ENCODE peak calls at places on chromosomes 3 and 15, in nine cellular contexts. A, H, G, M, V, X, W, P and C are unnamed samples.

GRCh38 chr3:186461141-186461540 is 83.0 kb downstream of the CRYGS start:
- DNase-seq in A (peak; percentile 82), H (peak; percentile 67), G (no peak), M (no peak), V (peak; percentile 45), X (no peak), W (peak; percentile 65), P (no peak), C (no peak)

GRCh38 chr15:85825719-85826118 is 31.0 kb upstream of the KLHL25 start:
- DNase-seq in A (no peak), H (no peak), G (no peak), M (no peak), V (no peak), X (no peak), W (no peak), P (no peak), C (no peak)

GRCh38 chr15:76987896-76988860 is 6.7 kb upstream of the PSTPIP1 start:
- DNase-seq in A (no peak), H (no peak), G (no peak), M (peak; percentile 55), V (no peak), X (no peak), W (no peak), P (peak; percentile 49), C (peak; percentile 51)

GRCh38 chr3:135930243-135930642 is 35.3 kb upstream of the PPP2R3A start:
- DNase-seq in A (no peak), H (no peak), G (no peak), M (no peak), V (no peak), X (no peak), W (no peak), P (no peak), C (no peak)

GRCh38 chr3:14685204-14685603 is 10.3 kb downstream of the C3orf20 start:
- DNase-seq in A (no peak), H (no peak), G (no peak), M (no peak), V (no peak), X (no peak), W (no peak), P (no peak), C (no peak)

GRCh38 chr3:184366619-184367321 is 5.3 kb downstream of the POLR2H start:
- DNase-seq in A (peak; percentile 71), H (peak; percentile 60), G (no peak), M (no peak), V (no peak), X (no peak), W (no peak), P (no peak), C (no peak)

GRCh38 chr3:12897537-12898289 is 56.3 kb upstream of the RPL32 start:
- DNase-seq in A (no peak), H (peak; percentile 14), G (no peak), M (no peak), V (no peak), X (no peak), W (no peak), P (no peak), C (peak; percentile 48)

GRCh38 chr3:37183375-37183831 is 9.0 kb upstream of the LRRFIP2 start:
- DNase-seq in A (peak; percentile 96), H (peak; percentile 94), G (no peak), M (peak; percentile 61), V (peak; percentile 91), X (no peak), W (no peak), P (no peak), C (no peak)

GRCh38 chr3:72319202-72320095 is 528.8 kb downstream of the SHQ1 start:
- DNase-seq in A (peak; percentile 56), H (no peak), G (no peak), M (no peak), V (peak; percentile 58), X (no peak), W (no peak), P (no peak), C (no peak)

GRCh38 chr3:138845771-138846173 is 11.0 kb upstream of the PIK3CB start:
- DNase-seq in A (no peak), H (no peak), G (no peak), M (no peak), V (no peak), X (peak; percentile 65), W (no peak), P (no peak), C (peak; percentile 8)

GRCh38 chr3:133448478-133449122 is 48.7 kb downstream of the BFSP2 start:
- DNase-seq in A (no peak), H (no peak), G (no peak), M (no peak), V (no peak), X (no peak), W (no peak), P (peak; percentile 53), C (no peak)

GRCh38 chr3:149339931-149340309 is 6.5 kb upstream of the TM4SF18 start:
- DNase-seq in A (peak; percentile 97), H (peak; percentile 97), G (no peak), M (peak; percentile 80), V (peak; percentile 95), X (no peak), W (peak; percentile 82), P (peak; percentile 46), C (peak; percentile 94)

GRCh38 chr3:149342413-149343340 is 9.2 kb upstream of the TM4SF18 start:
- DNase-seq in A (peak; percentile 94), H (peak; percentile 78), G (no peak), M (no peak), V (peak; percentile 87), X (no peak), W (no peak), P (no peak), C (no peak)

GRCh38 chr3:149340310-149340933 is 7.0 kb upstream of the TM4SF18 start:
- DNase-seq in A (peak; percentile 74), H (peak; percentile 65), G (no peak), M (no peak), V (peak; percentile 24), X (no peak), W (no peak), P (no peak), C (no peak)

DNA sequence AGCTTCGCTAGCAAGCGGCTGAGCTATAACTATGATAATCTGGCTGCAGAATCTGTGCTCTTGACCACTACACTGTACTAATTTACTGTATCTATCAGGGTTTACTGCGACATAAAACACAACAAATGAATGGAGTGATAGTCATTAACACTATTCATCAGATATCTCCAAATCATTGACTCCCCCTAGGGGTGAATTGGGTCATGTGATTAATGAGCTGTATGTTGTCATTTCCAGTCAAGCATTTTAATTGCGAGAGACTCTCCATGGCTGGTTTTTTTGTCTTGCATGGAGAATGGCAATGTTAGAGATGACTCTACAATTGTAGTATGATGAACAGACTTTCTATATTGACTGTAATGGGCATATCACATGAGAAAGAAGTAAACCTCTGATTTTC is 10.5 kb upstream of the TM4SF18 start:
- DNase-seq in A (no peak), H (no peak), G (no peak), M (no peak), V (no peak), X (peak; percentile 19), W (no peak), P (no peak), C (no peak)
- TF ChIP-seq CTCF in A (no peak), H (no peak), G (no peak), M (no peak), V (peak; percentile 61), X (peak; percentile 44), W (peak; percentile 13), P (no peak), C (peak; percentile 31)

GRCh38 chr3:174858353-174858752 is 781 bp upstream of the NAALADL2 start:
- DNase-seq in A (no peak), H (no peak), G (no peak), M (no peak), V (no peak), X (no peak), W (no peak), P (no peak), C (no peak)
- TF ChIP-seq CTCF in A (no peak), H (no peak), G (no peak), M (no peak), V (no peak), X (no peak), W (no peak), P (no peak), C (no peak)

GRCh38 chr15:46280753-46281521 is 646.1 kb downstream of the SQOR start:
- DNase-seq in A (no peak), H (no peak), G (no peak), M (no peak), V (peak; percentile 47), X (peak; percentile 54), W (no peak), P (no peak), C (no peak)
- TF ChIP-seq CTCF in A (peak; percentile 18), H (no peak), G (no peak), M (no peak), V (peak; percentile 68), X (peak; percentile 52), W (no peak), P (peak; percentile 22), C (no peak)

GRCh38 chr3:67819447-67819846 is 165.0 kb upstream of the SUCLG2 start:
- DNase-seq in A (no peak), H (no peak), G (no peak), M (no peak), V (no peak), X (peak; percentile 33), W (no peak), P (no peak), C (no peak)
- TF ChIP-seq CTCF in A (no peak), H (peak; percentile 19), G (no peak), M (no peak), V (peak; percentile 24), X (peak; percentile 61), W (peak; percentile 14), P (no peak), C (peak; percentile 29)

DNA sequence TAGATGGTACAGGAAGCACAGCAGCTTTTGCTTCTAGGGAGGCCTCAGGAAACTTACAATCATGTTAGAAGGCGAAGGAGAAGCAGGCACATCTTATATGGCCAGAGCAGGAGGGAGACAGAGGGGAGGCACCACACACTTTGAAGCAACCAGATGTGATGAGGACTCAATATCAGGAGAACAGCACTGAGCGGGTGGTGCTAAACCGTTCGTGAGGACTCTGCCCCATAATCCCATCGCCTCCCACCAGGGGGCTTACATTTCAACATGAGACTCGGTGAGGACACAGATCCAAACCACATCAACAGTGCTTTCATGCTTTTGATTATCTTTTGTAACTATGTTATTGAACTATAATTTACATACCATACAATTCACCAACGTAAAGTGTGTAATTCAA is 7.6 kb upstream of the TMEM44 start:
- DNase-seq in A (peak; percentile 9), H (peak; percentile 46), G (no peak), M (no peak), V (no peak), X (peak; percentile 33), W (no peak), P (no peak), C (no peak)
- TF ChIP-seq CTCF in A (peak; percentile 14), H (peak; percentile 47), G (peak; percentile 44), M (no peak), V (peak; percentile 59), X (peak; percentile 37), W (no peak), P (no peak), C (peak; percentile 66)